ENCODE peak calls at places on chromosomes 6 and 20, in six cellular contexts. T is ovary, Z is fibroblast of lung, Q is iPS DF 6.9, I is hepatocyte, E is mucosa of descending colon. W is an unnamed sample.

GRCh38 chr20:38387953-38388352 is 41.7 kb downstream of the LBP start:
- DNase-seq in T (no peak), Z (no peak), Q (no peak), I (no peak), E (no peak), W (no peak)

GRCh38 chr6:106973841-106974336 is 640 bp downstream of the CD24 start:
- DNase-seq in T (no peak), Z (no peak), Q (no peak), I (peak; percentile 50), E (peak; percentile 36), W (peak; percentile 36)

GRCh38 chr6:150443621-150444020 is 74.8 kb downstream of the IYD start:
- DNase-seq in T (no peak), Z (no peak), Q (no peak), I (no peak), E (no peak), W (no peak)

GRCh38 chr6:105786890-105787655 is 299.1 kb upstream of the PRDM1 start:
- DNase-seq in T (no peak), Z (no peak), Q (no peak), I (no peak), E (no peak), W (no peak)

GRCh38 chr6:122692175-122692598 is 82.0 kb downstream of the PKIB start:
- DNase-seq in T (no peak), Z (peak; percentile 62), Q (no peak), I (no peak), E (no peak), W (no peak)

GRCh38 chr6:67680297-67680932 is 954.7 kb upstream of the ADGRB3 start:
- DNase-seq in T (no peak), Z (peak; percentile 30), Q (no peak), I (no peak), E (no peak), W (no peak)

GRCh38 chr20:16385891-16386290 is 187.4 kb downstream of the KIF16B start:
- DNase-seq in T (no peak), Z (no peak), Q (no peak), I (no peak), E (no peak), W (no peak)

GRCh38 chr6:11609324-11610071 is 71.9 kb downstream of the TMEM170B start:
- DNase-seq in T (peak; percentile 28), Z (peak; percentile 50), Q (no peak), I (no peak), E (no peak), W (no peak)

GRCh38 chr6:11025911-11026635 is 18.0 kb downstream of the ELOVL2 start:
- DNase-seq in T (no peak), Z (no peak), Q (no peak), I (peak; percentile 7), E (no peak), W (no peak)

GRCh38 chr6:113381957-113382356 is 475.2 kb upstream of the MARCKS start:
- DNase-seq in T (no peak), Z (peak; percentile 84), Q (no peak), I (no peak), E (peak; percentile 29), W (no peak)

GRCh38 chr6:41786451-41787218 is 859 bp upstream of the TOMM6 start:
- DNase-seq in T (peak; percentile 86), Z (peak; percentile 66), Q (no peak), I (peak; percentile 94), E (peak; percentile 92), W (peak; percentile 84)

GRCh38 chr6:27776504-27776903 is 135.7 kb downstream of the OR2B2 start:
- DNase-seq in T (no peak), Z (no peak), Q (no peak), I (no peak), E (no peak), W (no peak)

GRCh38 chr6:40692311-40692710 is 105.1 kb upstream of the LRFN2 start:
- DNase-seq in T (no peak), Z (no peak), Q (no peak), I (no peak), E (no peak), W (no peak)

GRCh38 chr20:33578510-33578909 is 83.6 kb upstream of the C20orf144 start:
- DNase-seq in T (no peak), Z (peak; percentile 58), Q (no peak), I (peak; percentile 23), E (no peak), W (no peak)

GRCh38 chr6:89239338-89239737 is 22.2 kb upstream of the GABRR1 start:
- DNase-seq in T (no peak), Z (no peak), Q (peak; percentile 18), I (no peak), E (peak; percentile 25), W (no peak)

GRCh38 chr20:35899064-35899463 is 55.2 kb downstream of the SCAND1 start:
- DNase-seq in T (no peak), Z (no peak), Q (no peak), I (no peak), E (no peak), W (no peak)

GRCh38 chr6:38797391-38797790 is 82.3 kb downstream of the DNAH8 start:
- DNase-seq in T (no peak), Z (no peak), Q (no peak), I (peak; percentile 45), E (peak; percentile 15), W (no peak)

GRCh38 chr6:45543298-45544235 is 165.8 kb upstream of the SUPT3H start:
- DNase-seq in T (no peak), Z (peak; percentile 56), Q (no peak), I (no peak), E (no peak), W (no peak)

GRCh38 chr20:478949-479429 is 16.7 kb upstream of the TBC1D20 start:
- DNase-seq in T (no peak), Z (peak; percentile 84), Q (no peak), I (peak; percentile 75), E (peak; percentile 77), W (no peak)

GRCh38 chr6:44653761-44654218 is 266.3 kb downstream of the CDC5L start:
- DNase-seq in T (no peak), Z (peak; percentile 63), Q (no peak), I (peak; percentile 29), E (no peak), W (no peak)

GRCh38 chr6:118921084-118921483 is 13.9 kb downstream of the MCM9 start:
- DNase-seq in T (no peak), Z (no peak), Q (no peak), I (no peak), E (no peak), W (no peak)

GRCh38 chr20:46055269-46055668 is 26.3 kb downstream of the SLC12A5 start:
- DNase-seq in T (no peak), Z (no peak), Q (no peak), I (no peak), E (no peak), W (no peak)

GRCh38 chr6:165799736-165800135 is 136.7 kb upstream of the PDE10A start:
- DNase-seq in T (no peak), Z (no peak), Q (no peak), I (no peak), E (no peak), W (no peak)

GRCh38 chr6:27766405-27766804 is 145.8 kb downstream of the OR2B2 start:
- DNase-seq in T (no peak), Z (no peak), Q (no peak), I (no peak), E (no peak), W (no peak)

GRCh38 chr6:108594640-108595039 is 33.9 kb downstream of the FOXO3 start:
- DNase-seq in T (no peak), Z (no peak), Q (no peak), I (no peak), E (no peak), W (peak; percentile 51)

GRCh38 chr6:137856138-137856898 is 10.7 kb upstream of the TNFAIP3 start:
- DNase-seq in T (no peak), Z (no peak), Q (no peak), I (no peak), E (no peak), W (no peak)

GRCh38 chr6:37011656-37012378 is 6.4 kb downstream of the FGD2 start:
- DNase-seq in T (no peak), Z (peak; percentile 75), Q (no peak), I (no peak), E (no peak), W (no peak)

GRCh38 chr6:107491059-107491609 is 1.2 kb downstream of the SOBP start:
- DNase-seq in T (peak; percentile 79), Z (peak; percentile 56), Q (no peak), I (peak; percentile 69), E (peak; percentile 46), W (peak; percentile 56)

GRCh38 chr6:159100789-159101182 is 56.0 kb upstream of the TAGAP start:
- DNase-seq in T (no peak), Z (no peak), Q (no peak), I (no peak), E (no peak), W (no peak)
- H3K4me1 ChIP-seq in T (no peaks in the 10 kb centered on the region), Z (no peaks in the 10 kb centered on the region), Q (peaks cover 1% of the 10 kb centered on the region), I (peaks cover 18% of the 10 kb centered on the region), E (peaks cover 6% of the 10 kb centered on the region), W (no peaks in the 10 kb centered on the region)

GRCh38 chr20:25041813-25042530 is 16.0 kb downstream of the ACSS1 start:
- DNase-seq in T (no peak), Z (no peak), Q (no peak), I (no peak), E (no peak), W (no peak)
- H3K4me1 ChIP-seq in T (peaks cover 28% of the 10 kb centered on the region), Z (peaks cover 10% of the 10 kb centered on the region), Q (no peaks in the 10 kb centered on the region), I (peaks cover 20% of the 10 kb centered on the region), E (peaks cover 44% of the 10 kb centered on the region), W (peaks cover 70% of the 10 kb centered on the region)

GRCh38 chr6:69790629-69791028 is 6.2 kb downstream of the LMBRD1 start:
- DNase-seq in T (no peak), Z (no peak), Q (no peak), I (no peak), E (no peak), W (no peak)
- H3K4me1 ChIP-seq in T (no peaks in the 10 kb centered on the region), Z (no peaks in the 10 kb centered on the region), Q (peaks cover 2% of the 10 kb centered on the region), I (peaks cover 15% of the 10 kb centered on the region), E (peaks cover 19% of the 10 kb centered on the region), W (peaks cover 15% of the 10 kb centered on the region)

GRCh38 chr20:53739799-53740785 is 146.5 kb upstream of the ZNF217 start:
- DNase-seq in T (no peak), Z (peak; percentile 58), Q (no peak), I (no peak), E (no peak), W (no peak)

GRCh38 chr20:53737404-53738038 is 143.9 kb upstream of the ZNF217 start:
- DNase-seq in T (no peak), Z (no peak), Q (no peak), I (no peak), E (no peak), W (no peak)

GRCh38 chr20:53736757-53737403 is 143.2 kb upstream of the ZNF217 start:
- DNase-seq in T (no peak), Z (no peak), Q (no peak), I (no peak), E (peak; percentile 24), W (no peak)

GRCh38 chr20:53738039-53738944 is 144.7 kb upstream of the ZNF217 start:
- DNase-seq in T (peak; percentile 22), Z (peak; percentile 88), Q (no peak), I (peak; percentile 92), E (peak; percentile 47), W (peak; percentile 69)

GRCh38 chr20:53738945-53739798 is 145.5 kb upstream of the ZNF217 start:
- DNase-seq in T (no peak), Z (no peak), Q (no peak), I (peak; percentile 42), E (no peak), W (no peak)
- H3K4me1 ChIP-seq in T (no peaks in the 10 kb centered on the region), Z (peaks cover 22% of the 10 kb centered on the region), Q (peaks cover 9% of the 10 kb centered on the region), I (peaks cover 63% of the 10 kb centered on the region), E (peaks cover 15% of the 10 kb centered on the region), W (peaks cover 38% of the 10 kb centered on the region)

DNA sequence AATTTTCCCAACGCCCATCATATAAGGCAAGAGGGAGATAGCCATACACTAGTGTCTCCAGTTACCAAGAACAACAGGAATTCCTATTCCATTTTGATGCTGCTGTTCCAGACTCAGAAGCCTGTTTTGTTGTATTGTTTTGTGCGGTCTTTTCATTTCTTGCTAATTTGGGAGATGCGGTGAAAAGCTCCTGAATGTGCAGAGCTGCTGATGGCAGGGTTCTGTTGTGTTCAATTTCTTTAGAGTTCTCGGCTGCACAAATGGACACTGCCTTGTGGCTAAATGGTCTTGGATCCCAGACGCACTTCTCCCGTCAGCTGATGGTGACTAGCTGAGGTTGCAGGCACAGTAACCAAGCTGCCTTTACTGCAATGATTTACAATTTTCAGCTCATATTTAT is 159.2 kb downstream of the JARID2 start:
- DNase-seq in T (no peak), Z (no peak), Q (no peak), I (no peak), E (no peak), W (no peak)
- H3K4me1 ChIP-seq in T (peaks cover 5% of the 10 kb centered on the region), Z (no peaks in the 10 kb centered on the region), Q (peaks cover 3% of the 10 kb centered on the region), I (peaks cover 53% of the 10 kb centered on the region), E (peaks cover 16% of the 10 kb centered on the region), W (no peaks in the 10 kb centered on the region)

W was measured in pancreas.